ENCODE peak calls at places on chromosomes 4 and X, in six cellular contexts. J, A, X, M, H and S are unnamed samples.

GRCh38 chrX:74535633-74536141 is 78.7 kb downstream of the RLIM start:
- DNase-seq in J (peak), A (peak), X (peak), M (no peak), H (peak), S (peak)

GRCh38 chrX:47637546-47638195 is 7.9 kb upstream of the CFP start:
- DNase-seq in J (no peak), A (peak), X (peak), M (no peak), H (no peak), S (no peak)

GRCh38 chr4:153018716-153019115 is 82.6 kb downstream of the FHDC1 start:
- DNase-seq in J (no peak), A (no peak), X (no peak), M (no peak), H (no peak), S (no peak)

GRCh38 chr4:137278431-137278830 is 253.9 kb downstream of the PCDH18 start:
- DNase-seq in J (peak), A (no peak), X (no peak), M (no peak), H (no peak), S (no peak)

GRCh38 chrX:134013092-134013497 is 27.7 kb upstream of the GPC3 start:
- DNase-seq in J (peak), A (no peak), X (no peak), M (no peak), H (no peak), S (peak)

GRCh38 chr4:26788341-26788733 is 72.3 kb upstream of the STIM2 start:
- DNase-seq in J (no peak), A (no peak), X (no peak), M (no peak), H (no peak), S (no peak)

GRCh38 chr4:81807927-81808672 is 336.4 kb upstream of the RASGEF1B start:
- DNase-seq in J (no peak), A (no peak), X (no peak), M (no peak), H (no peak), S (no peak)

GRCh38 chr4:37885496-37885895 is 5.4 kb upstream of the TBC1D1 start:
- DNase-seq in J (no peak), A (peak), X (no peak), M (no peak), H (no peak), S (no peak)

GRCh38 chr4:7828926-7829325 is 110.7 kb downstream of the AFAP1 start:
- DNase-seq in J (peak), A (no peak), X (no peak), M (peak), H (peak), S (peak)

GRCh38 chrX:1111543-1112300 is 100.7 kb downstream of the CRLF2 start:
- DNase-seq in J (no peak), A (no peak), X (no peak), M (no peak), H (no peak), S (no peak)

GRCh38 chr4:178086324-178086723 is 644.1 kb upstream of the AGA start:
- DNase-seq in J (no peak), A (no peak), X (no peak), M (no peak), H (no peak), S (no peak)

GRCh38 chrX:48818098-48818497 is 8.2 kb upstream of the ERAS start:
- DNase-seq in J (no peak), A (no peak), X (no peak), M (no peak), H (no peak), S (no peak)

GRCh38 chr4:168765726-168766125 is 244.3 kb downstream of the CBR4 start:
- DNase-seq in J (no peak), A (no peak), X (peak), M (peak), H (peak), S (peak)

GRCh38 chr4:42401171-42401570 is 3.9 kb downstream of the SHISA3 start:
- DNase-seq in J (no peak), A (no peak), X (no peak), M (no peak), H (no peak), S (no peak)

GRCh38 chrX:50161143-50161542 is 39.7 kb downstream of the AKAP4 start:
- DNase-seq in J (peak), A (no peak), X (no peak), M (no peak), H (no peak), S (peak)

GRCh38 chrX:102892103-102892502 is 45.0 kb upstream of the RAB40AL start:
- DNase-seq in J (peak), A (no peak), X (no peak), M (no peak), H (no peak), S (no peak)

GRCh38 chr4:55079451-55080173 is 45.8 kb downstream of the KDR start:
- DNase-seq in J (peak), A (no peak), X (peak), M (no peak), H (peak), S (no peak)

GRCh38 chr4:150009533-150009932 is 68.7 kb upstream of the DCLK2 start:
- DNase-seq in J (peak), A (no peak), X (no peak), M (no peak), H (peak), S (no peak)

GRCh38 chr4:126718161-126718560 is 914.6 kb upstream of the INTU start:
- DNase-seq in J (no peak), A (no peak), X (no peak), M (no peak), H (no peak), S (no peak)

GRCh38 chr4:132383571-132384199 is 765.4 kb upstream of the PCDH10 start:
- DNase-seq in J (peak), A (no peak), X (no peak), M (no peak), H (no peak), S (peak)

GRCh38 chr4:118920247-118920646 is 31.6 kb downstream of the SYNPO2 start:
- DNase-seq in J (peak), A (no peak), X (no peak), M (no peak), H (no peak), S (no peak)

GRCh38 chr4:153257151-153257620 is 52.9 kb downstream of the TRIM2 start:
- DNase-seq in J (peak), A (no peak), X (no peak), M (peak), H (peak), S (peak)

GRCh38 chrX:103101280-103102042 is 8.5 kb upstream of the NXF3 start:
- DNase-seq in J (peak), A (no peak), X (peak), M (no peak), H (no peak), S (no peak)